ENCODE peak calls at places on chromosomes 7 and 10, in five cellular contexts. C, X, Z, B and V are unnamed samples. For H3K4me1, the result is how much of the 10 kb centered on the place peaks cover.

GRCh38 chr7:156621628-156622027 is 18.9 kb upstream of the RNF32 start:
- DNase-seq in C (no peak), X (no peak), Z (no peak), B (no peak), V (no peak)

GRCh38 chr7:21305455-21306235 is 122.2 kb upstream of the SP4 start:
- DNase-seq in C (no peak), X (no peak), Z (no peak), B (peak), V (peak)

GRCh38 chr7:618539-619355 is 99.1 kb upstream of the PDGFA start:
- DNase-seq in C (no peak), X (peak), Z (no peak), B (peak), V (no peak)

GRCh38 chr10:33333260-33334169 is 952 bp downstream of the NRP1 start:
- DNase-seq in C (no peak), X (no peak), Z (peak), B (peak), V (no peak)

GRCh38 chr7:5657901-5658300 is 123.6 kb downstream of the RNF216 start:
- DNase-seq in C (no peak), X (peak), Z (peak), B (no peak), V (peak)

GRCh38 chr10:103969436-103969835 is 2.5 kb downstream of the SLK start:
- DNase-seq in C (no peak), X (no peak), Z (no peak), B (no peak), V (no peak)

GRCh38 chr7:104231054-104232046 is 23.5 kb upstream of the ORC5 start:
- DNase-seq in C (peak), X (peak), Z (peak), B (peak), V (no peak)

GRCh38 chr10:63681965-63682704 is 160.9 kb downstream of the REEP3 start:
- DNase-seq in C (no peak), X (peak), Z (peak), B (no peak), V (peak)

GRCh38 chr7:24119852-24120251 is 164.1 kb upstream of the NPY start:
- DNase-seq in C (no peak), X (no peak), Z (no peak), B (no peak), V (no peak)

GRCh38 chr10:101134299-101135127 is 3.4 kb downstream of the TLX1 start:
- DNase-seq in C (no peak), X (no peak), Z (no peak), B (no peak), V (no peak)

GRCh38 chr10:75408911-75409885 is 7.6 kb upstream of the ZNF503 start:
- DNase-seq in C (peak), X (no peak), Z (no peak), B (no peak), V (peak)

GRCh38 chr7:116120839-116121238 is 89.5 kb upstream of the TES start:
- DNase-seq in C (no peak), X (no peak), Z (no peak), B (no peak), V (no peak)

GRCh38 chr10:49398000-49398861 is 2.3 kb upstream of the DRGX start:
- DNase-seq in C (peak), X (peak), Z (peak), B (peak), V (peak)

GRCh38 chr7:119350334-119350733 is 922.6 kb upstream of the KCND2 start:
- DNase-seq in C (no peak), X (no peak), Z (no peak), B (no peak), V (no peak)

GRCh38 chr10:69838853-69839252 is 37.1 kb downstream of the COL13A1 start:
- DNase-seq in C (no peak), X (peak), Z (peak), B (no peak), V (no peak)

GRCh38 chr10:116866987-116867595 is 17.8 kb downstream of the ENO4 start:
- DNase-seq in C (no peak), X (peak), Z (peak), B (no peak), V (no peak)

GRCh38 chr7:93715234-93715633 is 140.7 kb upstream of the CALCR start:
- DNase-seq in C (peak), X (peak), Z (peak), B (peak), V (peak)

GRCh38 chr10:129652021-129652420 is 185.0 kb downstream of the MGMT start:
- DNase-seq in C (no peak), X (no peak), Z (no peak), B (no peak), V (no peak)

GRCh38 chr10:78332013-78332412 is 298.4 kb downstream of the RPS24 start:
- DNase-seq in C (no peak), X (no peak), Z (no peak), B (no peak), V (no peak)

GRCh38 chr10:109982123-109982522 is 25.7 kb upstream of the ADD3 start:
- DNase-seq in C (no peak), X (no peak), Z (peak), B (no peak), V (no peak)

GRCh38 chr7:12370249-12370648 is 33.4 kb downstream of the VWDE start:
- DNase-seq in C (no peak), X (no peak), Z (no peak), B (no peak), V (no peak)

GRCh38 chr7:387132-388022 is 97.4 kb downstream of the FOXL3 start:
- DNase-seq in C (peak), X (no peak), Z (no peak), B (no peak), V (no peak)

GRCh38 chr10:108388716-108389115 is 1224.2 kb upstream of the SORCS1 start:
- DNase-seq in C (no peak), X (no peak), Z (peak), B (no peak), V (no peak)

GRCh38 chr7:34091330-34091917 is 186.1 kb downstream of the BMPER start:
- DNase-seq in C (no peak), X (peak), Z (no peak), B (peak), V (peak)

GRCh38 chr7:21948887-21949469 is 3.3 kb upstream of the CDCA7L start:
- DNase-seq in C (no peak), X (no peak), Z (no peak), B (no peak), V (no peak)

GRCh38 chr10:94314913-94315545 is 47.7 kb downstream of the NOC3L start:
- DNase-seq in C (no peak), X (peak), Z (no peak), B (no peak), V (no peak)

GRCh38 chr7:22356855-22357310 is at the start of gene RAPGEF5:
- DNase-seq in C (no peak), X (no peak), Z (no peak), B (no peak), V (no peak)

GRCh38 chr7:45401155-45401554 is 173.0 kb upstream of the ADCY1 start:
- DNase-seq in C (no peak), X (no peak), Z (no peak), B (no peak), V (no peak)

GRCh38 chr7:158976849-158977593 is 120.7 kb downstream of the DYNC2I1 start:
- DNase-seq in C (peak), X (peak), Z (peak), B (peak), V (peak)

GRCh38 chr10:71753091-71753959 is 20.0 kb downstream of the VSIR start:
- DNase-seq in C (peak), X (no peak), Z (no peak), B (no peak), V (no peak)
- H3K4me1 ChIP-seq in C (under half), X (under half), Z (under half), B (half or more), V (under half)

GRCh38 chr10:80411681-80412230 is 3.4 kb downstream of the PRXL2A start:
- DNase-seq in C (no peak), X (no peak), Z (no peak), B (no peak), V (peak)
- H3K4me1 ChIP-seq in C (under half), X (under half), Z (under half), B (under half), V (under half)

GRCh38 chr7:55555160-55555559 is 17.1 kb downstream of the VOPP1 start:
- DNase-seq in C (no peak), X (no peak), Z (no peak), B (no peak), V (no peak)
- H3K4me1 ChIP-seq in C (under half), X (under half), Z (under half), B (half or more), V (under half)

GRCh38 chr10:72330059-72330426 is 24.7 kb downstream of the DNAJB12 start:
- DNase-seq in C (no peak), X (no peak), Z (no peak), B (no peak), V (no peak)

GRCh38 chr10:72331575-72332422 is 22.9 kb downstream of the DNAJB12 start:
- DNase-seq in C (peak), X (peak), Z (peak), B (peak), V (peak)

GRCh38 chr10:72328829-72329204 is 25.9 kb downstream of the DNAJB12 start:
- DNase-seq in C (peak), X (no peak), Z (no peak), B (no peak), V (no peak)

GRCh38 chr10:72329290-72330058 is 25.2 kb downstream of the DNAJB12 start:
- DNase-seq in C (peak), X (no peak), Z (no peak), B (no peak), V (no peak)

DNA sequence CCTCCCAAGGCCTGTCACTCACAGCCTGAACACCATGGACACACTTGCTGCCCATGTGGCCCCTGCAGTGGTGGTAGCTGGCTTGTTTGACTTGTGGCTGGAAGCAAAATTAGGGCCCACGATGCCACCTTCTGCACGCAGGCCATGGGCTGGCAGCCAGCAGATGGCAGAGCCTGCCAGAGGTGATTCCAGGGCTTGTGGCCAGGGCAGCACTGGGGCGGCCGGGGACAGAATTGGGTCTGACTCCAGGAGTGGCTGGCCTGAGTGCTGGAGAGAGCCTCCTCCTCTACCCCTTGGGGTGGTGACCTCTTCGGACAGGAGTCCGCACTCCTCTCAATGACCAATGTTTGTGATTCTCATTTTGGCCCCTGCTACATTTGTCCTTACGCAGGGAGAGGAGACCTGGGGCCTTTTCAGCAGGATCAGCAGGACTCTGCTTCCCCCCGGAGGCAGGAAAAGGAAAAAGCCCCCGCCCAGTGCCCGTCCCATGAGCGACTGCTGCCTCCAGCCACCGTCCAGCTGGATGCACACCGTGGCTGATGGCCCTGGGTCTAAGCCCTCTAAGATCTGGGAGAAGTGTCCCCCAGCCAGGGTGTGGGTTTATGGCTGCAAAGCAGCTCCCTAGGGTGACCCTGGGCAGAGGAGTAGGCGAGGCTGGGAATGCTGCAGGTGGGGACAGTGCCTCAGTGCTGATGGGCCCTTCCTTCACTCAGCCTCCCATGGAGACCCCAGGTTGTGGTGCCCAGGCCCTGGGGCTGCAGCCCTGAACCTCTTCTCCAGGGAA is 26.5 kb downstream of the DNAJB12 start:
- DNase-seq in C (peak), X (peak), Z (no peak), B (no peak), V (peak)
- H3K4me1 ChIP-seq in C (under half), X (under half), Z (under half), B (half or more), V (under half)